ENCODE peak calls at places on chromosomes 4 and X, in five cellular contexts. R is HL-60; T is CD4-positive, alpha-beta T cell; W is neural crest cell; A is H1. Y is an unnamed sample.

GRCh38 chrX:120358687-120359086 is 3.2 kb upstream of the ATP1B4 start:
- DNase-seq in R (no peak), T (no peak), W (no peak), A (no peak), Y (no peak)

GRCh38 chrX:55919367-55920221 is 202.0 kb downstream of the RRAGB start:
- DNase-seq in R (no peak), T (no peak), W (no peak), A (no peak), Y (no peak)

GRCh38 chr4:139084425-139085093 is 69.0 kb downstream of the NOCT start:
- DNase-seq in R (no peak), T (no peak), W (no peak), A (no peak), Y (no peak)

GRCh38 chr4:93199492-93199891 is 629.1 kb upstream of the ATOH1 start:
- DNase-seq in R (peak), T (no peak), W (peak), A (peak), Y (no peak)

GRCh38 chr4:104507112-104507511 is 12.4 kb upstream of the CXXC4 start:
- DNase-seq in R (no peak), T (no peak), W (no peak), A (no peak), Y (no peak)

GRCh38 chrX:46279214-46279924 is 265.9 kb downstream of the ZNF674 start:
- DNase-seq in R (no peak), T (no peak), W (no peak), A (no peak), Y (no peak)

GRCh38 chr4:105620640-105621323 is 68.4 kb downstream of the ARHGEF38 start:
- DNase-seq in R (no peak), T (no peak), W (no peak), A (no peak), Y (no peak)

GRCh38 chr4:102525099-102525498 is 23.9 kb downstream of the NFKB1 start:
- DNase-seq in R (peak), T (no peak), W (no peak), A (no peak), Y (no peak)

GRCh38 chr4:28449080-28449479 is 1588.4 kb downstream of the STIM2 start:
- DNase-seq in R (no peak), T (no peak), W (no peak), A (no peak), Y (no peak)

GRCh38 chrX:40169193-40170086 is 71.7 kb upstream of the BCOR start:
- DNase-seq in R (peak), T (peak), W (peak), A (peak), Y (no peak)

GRCh38 chr4:1250921-1251772 is 2.2 kb upstream of the CTBP1 start:
- DNase-seq in R (no peak), T (no peak), W (no peak), A (no peak), Y (no peak)

GRCh38 chr4:172105918-172106317 is 292.7 kb downstream of the GALNTL6 start:
- DNase-seq in R (no peak), T (no peak), W (no peak), A (no peak), Y (no peak)

GRCh38 chr4:110654254-110654635 is 31.4 kb upstream of the PITX2 start:
- DNase-seq in R (no peak), T (no peak), W (no peak), A (no peak), Y (no peak)

GRCh38 chrX:107851215-107851614 is 25.5 kb downstream of the MID2 start:
- DNase-seq in R (no peak), T (no peak), W (no peak), A (no peak), Y (no peak)

GRCh38 chrX:107845625-107846024 is 20.0 kb downstream of the MID2 start:
- DNase-seq in R (no peak), T (no peak), W (no peak), A (no peak), Y (no peak)

DNA sequence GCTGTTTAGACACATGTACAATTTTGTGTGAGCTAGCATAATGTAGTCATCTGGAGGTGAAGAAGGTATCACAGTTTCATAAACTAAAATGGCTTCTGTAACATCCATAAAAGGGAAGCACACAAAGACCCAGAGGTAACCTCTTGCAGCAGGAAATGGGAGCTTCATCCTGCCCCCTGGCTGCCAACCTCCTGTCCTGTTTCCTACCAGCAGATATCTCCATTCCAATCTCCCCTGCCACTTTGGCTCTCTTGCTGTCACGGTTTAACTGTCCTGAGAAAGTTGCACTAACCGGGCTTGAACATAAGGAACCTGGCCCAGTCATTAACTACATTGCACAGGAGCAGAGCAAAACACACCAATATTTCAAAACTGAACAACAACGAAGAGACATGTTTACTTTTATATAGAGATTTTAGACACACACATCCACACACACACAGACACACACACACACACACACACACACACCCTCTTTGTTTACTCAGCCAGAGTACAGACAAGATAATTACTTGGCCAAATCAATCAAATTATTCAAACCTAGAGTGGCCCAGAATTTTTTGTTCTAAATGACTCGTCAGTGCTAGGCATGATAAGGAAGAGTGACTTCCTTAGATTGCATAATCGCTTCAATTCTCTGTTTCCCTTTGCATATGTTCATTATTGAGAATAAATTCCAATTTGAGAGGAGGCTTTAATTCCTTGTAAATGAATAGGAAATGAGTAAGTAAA is 24.2 kb downstream of the MID2 start:
- DNase-seq in R (no peak), T (no peak), W (no peak), A (no peak), Y (no peak)
- TF ChIP-seq CTCF in R (no peak), T (no peak), W (no peak), A (peak), Y (no peak)

DNA sequence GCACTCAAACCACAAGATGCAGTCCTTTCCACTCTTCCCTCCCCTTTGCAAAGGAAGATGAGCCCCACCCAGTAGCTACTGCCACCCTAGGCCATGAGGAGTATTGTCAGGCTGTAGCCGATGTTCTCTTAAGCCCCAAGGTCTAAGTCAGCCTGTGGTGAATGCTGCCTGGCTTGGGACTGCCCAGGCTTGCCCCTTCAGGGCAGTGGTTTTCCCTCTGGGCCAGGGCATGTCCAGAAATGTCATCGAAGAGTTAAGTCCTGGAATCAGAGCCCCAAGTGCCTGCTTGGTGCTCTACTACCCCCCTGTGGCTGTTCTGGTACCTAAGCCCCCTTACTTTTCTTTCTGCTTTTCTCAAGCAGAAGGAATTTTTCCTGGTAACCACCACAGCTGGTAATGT is 11.8 kb upstream of the PGK1 start:
- DNase-seq in R (no peak), T (no peak), W (no peak), A (no peak), Y (no peak)
- TF ChIP-seq CTCF in R (no peak), T (no peak), W (peak), A (peak), Y (no peak)

GRCh38 chr4:156596026-156596425 is 375.6 kb downstream of the PDGFC start:
- DNase-seq in R (no peak), T (no peak), W (no peak), A (no peak), Y (no peak)
- TF ChIP-seq CTCF in R (no peak), T (no peak), W (no peak), A (no peak), Y (no peak)

GRCh38 chrX:138759217-138759943 is 47.9 kb upstream of the FGF13 start:
- DNase-seq in R (no peak), T (no peak), W (no peak), A (no peak), Y (no peak)

GRCh38 chrX:138761380-138761779 is 49.9 kb upstream of the FGF13 start:
- DNase-seq in R (no peak), T (no peak), W (no peak), A (no peak), Y (no peak)

GRCh38 chrX:138754861-138755260 is 43.3 kb upstream of the FGF13 start:
- DNase-seq in R (no peak), T (no peak), W (no peak), A (no peak), Y (no peak)

DNA sequence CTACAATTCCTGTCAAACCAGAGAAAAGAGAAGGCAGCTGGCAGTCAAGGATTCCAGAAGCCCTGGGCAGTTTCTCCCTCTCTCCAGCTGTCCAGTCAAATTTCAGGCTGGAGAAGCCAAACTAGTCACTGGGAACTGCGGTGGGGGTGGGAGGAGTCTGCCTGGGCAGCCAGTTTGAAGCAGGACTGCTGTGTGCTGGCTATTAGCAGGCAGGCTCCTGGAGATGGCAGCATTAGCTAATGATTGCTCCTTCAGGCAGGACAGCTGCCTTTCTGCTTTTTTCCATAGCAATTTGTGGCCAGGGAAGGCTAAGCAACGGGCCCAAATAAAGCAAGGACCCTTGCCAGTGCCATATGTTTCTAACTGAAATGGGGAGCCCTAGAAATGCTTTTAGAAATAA is 44.7 kb upstream of the FGF13 start:
- DNase-seq in R (no peak), T (no peak), W (peak), A (peak), Y (no peak)
- TF ChIP-seq CTCF in R (no peak), T (no peak), W (peak), A (peak), Y (no peak)

Y was measured in D721Med.